ENCODE peak calls at places on chromosomes 7 and 10, in ten cellular contexts. A, J, Z, U, F, N, R, T, G and B are unnamed samples.

GRCh38 chr10:59903871-59904270 is 2.5 kb downstream of the CCDC6 start:
- DNase-seq in A (no peak), J (no peak), Z (peak; percentile 50), U (no peak), F (no peak), N (no peak), R (no peak), T (no peak), G (no peak), B (no peak)

GRCh38 chr7:106521115-106521514 is 139.8 kb downstream of the CCDC71L start:
- DNase-seq in A (no peak), J (no peak), Z (no peak), U (no peak), F (no peak), N (no peak), R (no peak), T (no peak), G (peak; percentile 10), B (no peak)

GRCh38 chr10:112456533-112456932 is 9.5 kb downstream of the VTI1A start:
- DNase-seq in A (no peak), J (no peak), Z (no peak), U (no peak), F (no peak), N (no peak), R (no peak), T (peak; percentile 13), G (no peak), B (no peak)

GRCh38 chr7:155296788-155297516 is 726 bp upstream of the INSIG1 start:
- DNase-seq in A (peak; percentile 80), J (peak; percentile 56), Z (peak; percentile 62), U (peak; percentile 84), F (peak; percentile 94), N (no peak), R (peak; percentile 58), T (peak; percentile 73), G (peak; percentile 62), B (peak; percentile 91)

GRCh38 chr7:17168399-17168798 is 130.1 kb upstream of the AHR start:
- DNase-seq in A (no peak), J (no peak), Z (no peak), U (no peak), F (no peak), N (no peak), R (no peak), T (no peak), G (no peak), B (no peak)

GRCh38 chr7:49866076-49866735 is 92.8 kb downstream of the VWC2 start:
- DNase-seq in A (no peak), J (no peak), Z (no peak), U (no peak), F (no peak), N (no peak), R (no peak), T (no peak), G (no peak), B (no peak)

GRCh38 chr7:107961399-107961798 is 41.6 kb downstream of the LAMB1 start:
- DNase-seq in A (peak; percentile 86), J (peak; percentile 37), Z (no peak), U (peak; percentile 80), F (no peak), N (no peak), R (no peak), T (no peak), G (no peak), B (no peak)

GRCh38 chr10:33571616-33572015 is 237.1 kb upstream of the NRP1 start:
- DNase-seq in A (no peak), J (no peak), Z (peak; percentile 53), U (no peak), F (no peak), N (no peak), R (no peak), T (no peak), G (peak; percentile 86), B (no peak)

GRCh38 chr7:47724335-47724982 is 142.5 kb upstream of the TNS3 start:
- DNase-seq in A (no peak), J (no peak), Z (peak; percentile 90), U (no peak), F (no peak), N (no peak), R (peak; percentile 14), T (no peak), G (peak; percentile 66), B (no peak)

GRCh38 chr7:117730404-117730803 is 142.8 kb downstream of the CTTNBP2 start:
- DNase-seq in A (no peak), J (no peak), Z (no peak), U (no peak), F (no peak), N (no peak), R (no peak), T (no peak), G (no peak), B (no peak)

GRCh38 chr10:93149761-93150160 is 76.1 kb downstream of the CYP26A1 start:
- DNase-seq in A (no peak), J (no peak), Z (peak; percentile 60), U (no peak), F (no peak), N (no peak), R (no peak), T (no peak), G (no peak), B (no peak)

DNA sequence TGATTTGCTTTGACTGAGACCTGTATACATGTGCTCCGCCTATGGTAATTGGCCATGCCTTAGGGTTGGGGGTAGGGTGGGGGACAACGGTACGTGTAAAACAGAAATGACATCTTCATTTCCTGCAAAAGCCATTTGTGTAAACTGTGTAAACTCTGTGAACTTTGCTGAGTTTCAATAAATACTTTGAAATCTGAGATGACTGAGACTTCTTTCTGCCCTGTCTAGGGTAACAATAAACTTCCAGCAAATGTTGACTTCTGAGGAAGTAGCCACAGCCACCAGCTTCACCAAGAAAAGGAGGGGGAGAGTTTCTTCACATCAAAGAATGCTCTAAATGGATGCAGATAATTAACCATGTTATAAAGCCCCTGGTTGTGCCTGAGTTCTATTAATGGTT is 169.8 kb downstream of the ZNF365 start:
- DNase-seq in A (no peak), J (no peak), Z (no peak), U (no peak), F (no peak), N (no peak), R (no peak), T (no peak), G (peak; percentile 42), B (no peak)
- TF ChIP-seq CTCF in A (no peak), J (no peak), Z (no peak), U (no peak), F (no peak), N (no peak), R (no peak), T (no peak), G (no peak), B (no peak)

GRCh38 chr7:5559586-5559985 is 136.0 kb upstream of the TNRC18 start:
- DNase-seq in A (no peak), J (no peak), Z (no peak), U (no peak), F (peak; percentile 82), N (no peak), R (no peak), T (no peak), G (no peak), B (no peak)

GRCh38 chr7:5554287-5554785 is 130.7 kb upstream of the TNRC18 start:
- DNase-seq in A (no peak), J (no peak), Z (no peak), U (no peak), F (no peak), N (no peak), R (no peak), T (no peak), G (no peak), B (no peak)

GRCh38 chr7:5553298-5553877 is 129.8 kb upstream of the TNRC18 start:
- DNase-seq in A (no peak), J (peak; percentile 78), Z (no peak), U (no peak), F (no peak), N (no peak), R (peak; percentile 38), T (no peak), G (peak; percentile 25), B (no peak)

GRCh38 chr7:5552123-5552522 is 128.5 kb upstream of the TNRC18 start:
- DNase-seq in A (no peak), J (no peak), Z (no peak), U (no peak), F (no peak), N (no peak), R (no peak), T (no peak), G (no peak), B (no peak)

DNA sequence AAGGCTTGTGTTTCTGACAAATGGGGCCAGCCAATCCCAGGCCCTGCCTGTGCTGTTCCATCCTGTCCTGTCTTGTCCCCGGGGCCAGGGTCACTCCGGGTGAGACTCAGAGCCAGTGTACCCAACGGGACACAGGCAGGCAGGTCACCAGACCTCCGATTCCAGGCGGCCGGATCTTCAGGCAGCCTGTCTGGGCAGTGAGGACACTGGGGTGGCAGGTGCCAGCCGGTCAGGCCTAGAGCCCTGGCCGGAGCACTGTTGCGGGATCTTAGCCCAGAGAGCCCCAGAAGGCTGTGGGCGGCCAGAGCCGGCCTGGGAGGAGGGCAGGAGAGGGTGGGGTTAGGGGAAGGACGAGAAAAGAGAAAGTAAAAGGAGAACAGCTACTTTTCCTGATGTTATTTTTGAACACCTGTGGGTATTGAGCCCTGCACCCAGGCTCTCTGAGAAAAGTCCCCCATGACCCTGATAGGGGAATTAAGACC is 134.3 kb upstream of the TNRC18 start:
- DNase-seq in A (peak; percentile 85), J (peak; percentile 67), Z (no peak), U (peak; percentile 93), F (peak; percentile 92), N (peak; percentile 67), R (peak; percentile 73), T (peak; percentile 57), G (no peak), B (peak; percentile 93)
- H3K4me1 ChIP-seq in A (peaks cover 60% of the 10 kb centered on the region), J (peaks cover 60% of the 10 kb centered on the region), Z (peaks cover 30% of the 10 kb centered on the region), U (peaks cover 43% of the 10 kb centered on the region), F (peaks cover 80% of the 10 kb centered on the region), N (peaks cover 39% of the 10 kb centered on the region), R (peaks cover 80% of the 10 kb centered on the region), T (peaks cover 55% of the 10 kb centered on the region), G (peaks cover 16% of the 10 kb centered on the region), B (peaks cover 35% of the 10 kb centered on the region)

GRCh38 chr10:77907900-77908717 is 18.4 kb downstream of the DLG5 start:
- DNase-seq in A (no peak), J (no peak), Z (no peak), U (no peak), F (no peak), N (no peak), R (no peak), T (peak; percentile 18), G (peak; percentile 77), B (no peak)
- TF ChIP-seq CTCF in A (no peak), J (no peak), Z (no peak), U (peak; percentile 30), F (no peak), N (peak; percentile 39), R (no peak), T (peak; percentile 60), G (peak; percentile 99), B (peak; percentile 12)

DNA sequence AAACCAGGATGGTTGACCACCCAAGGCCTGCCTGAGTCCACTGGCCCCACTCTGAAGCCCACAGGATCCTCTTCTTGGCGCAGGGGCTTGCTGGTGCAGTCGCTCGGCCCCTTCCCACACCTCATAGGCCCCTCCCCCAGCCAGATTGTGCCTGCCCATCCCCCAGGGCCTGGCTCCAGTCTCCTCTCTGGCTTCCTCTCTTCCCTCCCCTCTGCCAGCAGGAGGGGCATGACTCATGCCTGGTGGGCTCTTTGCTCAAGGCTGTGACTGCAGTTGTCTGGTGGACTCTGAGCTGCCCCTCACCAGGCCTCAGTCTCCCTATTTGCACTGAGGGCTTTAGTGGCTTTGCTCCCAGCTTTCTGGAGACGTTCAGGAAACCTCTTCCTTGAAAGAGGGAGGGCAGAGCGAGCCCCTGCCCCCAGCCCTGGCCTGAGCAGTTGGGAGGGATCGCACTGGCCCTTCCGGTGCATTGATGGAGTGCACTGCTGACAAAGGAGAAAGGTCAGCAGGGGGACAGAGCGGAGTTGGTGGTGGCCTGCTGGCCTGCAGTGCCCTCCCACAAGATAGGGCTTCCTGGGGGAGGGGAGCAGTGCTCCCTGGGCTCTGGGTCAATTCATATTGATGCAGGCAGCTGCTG is 60.7 kb downstream of the ZMIZ1 start:
- DNase-seq in A (no peak), J (no peak), Z (peak; percentile 62), U (no peak), F (no peak), N (no peak), R (no peak), T (no peak), G (peak; percentile 71), B (no peak)
- H3K4me1 ChIP-seq in A (peaks cover 99% of the 10 kb centered on the region), J (no peaks in the 10 kb centered on the region), Z (peaks cover 61% of the 10 kb centered on the region), U (peaks cover 57% of the 10 kb centered on the region), F (peaks cover 100% of the 10 kb centered on the region), N (peaks cover 14% of the 10 kb centered on the region), R (peaks cover 96% of the 10 kb centered on the region), T (peaks cover 40% of the 10 kb centered on the region), G (peaks cover 41% of the 10 kb centered on the region), B (peaks cover 11% of the 10 kb centered on the region)